ENCODE peak calls at places on chromosome 9, in eight cellular contexts. T, S, X, O, D, U, Q and J are unnamed samples.

GRCh38 chr9:129491486-129491855 is 129.4 kb downstream of the C9orf50 start:
- DNase-seq in T (no peak), S (no peak), X (no peak), O (peak; percentile 85), D (no peak), U (peak; percentile 70), Q (no peak), J (no peak)

GRCh38 chr9:131361202-131361833 is 32.6 kb upstream of the PRRC2B start:
- DNase-seq in T (no peak), S (no peak), X (no peak), O (no peak), D (peak; percentile 34), U (no peak), Q (peak; percentile 55), J (no peak)

GRCh38 chr9:23826120-23826629 is at the start of gene ELAVL2:
- DNase-seq in T (peak; percentile 97), S (peak; percentile 95), X (peak; percentile 96), O (peak; percentile 78), D (no peak), U (peak; percentile 85), Q (peak; percentile 87), J (no peak)

GRCh38 chr9:110427497-110428104 is 89.9 kb upstream of the TXNDC8 start:
- DNase-seq in T (peak; percentile 72), S (peak; percentile 63), X (no peak), O (peak; percentile 64), D (peak; percentile 38), U (no peak), Q (peak; percentile 26), J (peak; percentile 62)

GRCh38 chr9:137918331-137919094 is 40.9 kb downstream of the CACNA1B start:
- DNase-seq in T (no peak), S (no peak), X (no peak), O (no peak), D (no peak), U (no peak), Q (no peak), J (no peak)

GRCh38 chr9:97934321-97935115 is 3.5 kb downstream of the HEMGN start:
- DNase-seq in T (no peak), S (no peak), X (no peak), O (no peak), D (no peak), U (no peak), Q (no peak), J (no peak)

GRCh38 chr9:105706156-105706555 is 11.8 kb downstream of the TMEM38B start:
- DNase-seq in T (no peak), S (no peak), X (no peak), O (no peak), D (no peak), U (no peak), Q (no peak), J (no peak)

GRCh38 chr9:133889498-133890301 is 102.4 kb downstream of the VAV2 start:
- DNase-seq in T (no peak), S (no peak), X (no peak), O (no peak), D (no peak), U (no peak), Q (peak; percentile 80), J (no peak)

GRCh38 chr9:77427256-77427927 is 220.7 kb downstream of the GNA14 start:
- DNase-seq in T (no peak), S (no peak), X (no peak), O (no peak), D (no peak), U (no peak), Q (no peak), J (no peak)

GRCh38 chr9:95606951-95607350 is 90.2 kb upstream of the PTCH1 start:
- DNase-seq in T (no peak), S (no peak), X (no peak), O (no peak), D (no peak), U (no peak), Q (no peak), J (no peak)

GRCh38 chr9:90544488-90544887 is 98.1 kb downstream of the DIRAS2 start:
- DNase-seq in T (no peak), S (no peak), X (no peak), O (no peak), D (no peak), U (no peak), Q (no peak), J (no peak)

DNA sequence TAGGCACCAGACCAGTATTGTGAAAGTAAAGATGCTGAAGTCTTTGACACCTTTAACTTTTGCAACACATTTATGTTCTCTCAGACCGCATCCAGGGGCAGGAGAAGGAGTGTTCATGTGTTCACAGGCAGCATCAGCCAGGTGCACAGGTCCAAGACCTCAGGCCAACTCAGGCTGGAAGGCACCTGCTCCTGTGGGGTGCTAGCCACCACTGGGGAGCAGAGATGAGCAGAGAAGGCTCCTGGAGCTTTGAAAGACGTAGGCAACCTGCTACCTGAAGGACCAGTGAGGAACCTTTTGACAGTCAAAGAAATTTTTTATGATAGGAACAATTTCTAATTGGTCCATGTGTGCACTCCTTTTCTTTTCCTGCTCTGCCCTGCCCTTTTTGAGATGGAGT is 35.6 kb downstream of the DAPK1 start:
- DNase-seq in T (no peak), S (no peak), X (no peak), O (no peak), D (no peak), U (no peak), Q (no peak), J (no peak)
- TF ChIP-seq CTCF in T (no peak), S (no peak), X (no peak), O (no peak), D (no peak), U (no peak), Q (no peak), J (no peak)

DNA sequence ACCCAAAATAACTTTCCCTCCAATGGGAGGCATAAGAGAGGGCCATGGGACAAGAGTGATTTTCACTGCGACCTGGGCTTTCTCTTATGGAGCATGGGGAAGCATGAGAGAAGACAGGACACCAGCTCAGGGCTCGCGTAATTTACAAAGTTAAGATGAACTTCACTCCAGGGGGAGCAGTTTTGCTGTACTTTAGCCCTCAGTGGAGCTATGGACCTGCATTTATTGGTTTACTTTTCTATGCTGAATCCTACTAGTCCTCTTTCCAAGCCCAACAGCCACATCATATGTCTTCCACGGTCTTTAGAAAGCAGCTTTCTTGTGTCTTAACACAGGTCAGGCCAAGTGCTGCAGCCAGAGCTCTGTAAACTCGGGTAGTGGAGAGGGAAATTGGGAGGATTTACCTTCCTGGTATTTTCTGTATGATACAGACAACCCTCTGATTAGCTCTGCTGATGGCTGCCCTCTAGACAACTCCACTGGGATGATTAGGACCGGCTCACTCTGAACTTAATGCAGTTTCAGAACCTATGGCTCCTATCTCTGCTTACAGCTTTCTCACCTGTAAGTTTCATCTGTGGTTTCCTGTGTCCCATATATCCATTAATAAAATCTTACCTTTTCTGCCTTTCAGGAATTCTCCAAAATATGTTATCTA is 581.0 kb upstream of the RORB start:
- DNase-seq in T (peak; percentile 9), S (peak; percentile 10), X (no peak), O (no peak), D (no peak), U (no peak), Q (peak; percentile 29), J (no peak)
- TF ChIP-seq CTCF in T (no peak), S (no peak), X (peak; percentile 54), O (no peak), D (peak; percentile 24), U (no peak), Q (peak; percentile 52), J (no peak)

DNA sequence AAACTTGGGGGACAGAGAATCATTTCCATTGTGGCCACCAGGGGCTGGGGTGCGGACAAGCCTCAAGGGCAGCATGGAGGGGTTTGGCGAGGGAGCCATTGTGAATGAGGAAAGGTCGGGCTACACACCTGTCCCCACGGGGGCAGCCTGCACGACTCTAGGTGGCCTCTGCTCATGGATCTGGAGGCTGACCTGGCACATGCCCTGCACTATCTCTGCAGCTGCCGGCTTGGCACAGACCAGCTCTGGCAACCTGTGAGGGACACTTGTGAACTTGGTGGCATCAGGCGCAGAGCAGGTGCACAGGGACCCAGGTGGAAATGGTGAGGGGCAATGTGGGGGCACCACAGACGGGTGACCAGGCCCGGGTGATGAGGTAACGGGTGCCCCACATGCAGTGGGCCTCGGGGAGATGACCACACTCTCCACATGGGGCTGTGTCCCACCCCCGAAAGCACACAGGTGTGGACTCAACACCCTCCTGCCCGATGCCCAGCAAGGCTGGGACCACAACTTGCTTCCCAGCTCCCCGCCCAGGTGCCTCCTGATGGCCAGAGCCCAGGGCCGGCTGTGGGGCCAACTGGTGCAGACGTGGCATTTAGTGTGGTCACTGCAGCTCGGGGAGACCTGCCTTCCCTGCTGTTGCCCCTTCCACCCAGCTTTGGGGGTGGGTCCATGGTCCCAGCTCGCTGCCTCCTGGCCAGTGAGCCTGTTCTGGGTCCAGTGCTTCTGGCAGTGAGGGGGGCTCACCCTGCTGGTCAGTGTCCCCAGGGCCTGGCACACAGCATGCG is 60.9 kb upstream of the UBAC1 start:
- DNase-seq in T (no peak), S (no peak), X (no peak), O (peak; percentile 53), D (no peak), U (no peak), Q (no peak), J (no peak)
- TF ChIP-seq CTCF in T (peak; percentile 29), S (no peak), X (no peak), O (no peak), D (peak; percentile 25), U (no peak), Q (no peak), J (no peak)

GRCh38 chr9:19699757-19700156 is 89.1 kb downstream of the SLC24A2 start:
- DNase-seq in T (no peak), S (no peak), X (no peak), O (no peak), D (no peak), U (no peak), Q (peak; percentile 6), J (no peak)
- TF ChIP-seq CTCF in T (no peak), S (no peak), X (no peak), O (no peak), D (no peak), U (no peak), Q (no peak), J (no peak)

DNA sequence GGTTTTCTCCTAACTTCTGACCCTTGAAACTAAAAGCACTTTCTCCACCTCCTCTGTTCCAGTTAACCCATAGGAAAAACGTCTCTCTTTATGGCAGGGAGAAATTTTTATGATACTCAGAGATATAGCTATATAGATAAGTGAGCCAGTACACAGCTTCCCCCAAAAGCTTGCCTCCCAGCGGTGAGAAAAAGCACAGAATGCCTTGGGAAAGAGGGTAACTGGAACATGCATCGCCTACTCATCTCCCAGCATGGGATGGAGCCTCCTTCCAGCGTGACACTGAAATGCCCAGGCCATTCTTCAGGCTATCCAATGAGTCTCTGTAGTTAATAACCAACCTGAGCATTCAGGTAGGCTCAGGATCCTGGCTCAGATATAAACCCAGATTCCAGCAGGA is 963.1 kb upstream of the DMAC1 start:
- DNase-seq in T (no peak), S (peak; percentile 23), X (no peak), O (no peak), D (no peak), U (no peak), Q (no peak), J (no peak)
- TF ChIP-seq CTCF in T (no peak), S (no peak), X (no peak), O (no peak), D (no peak), U (no peak), Q (no peak), J (no peak)